ENCODE peak calls at places on chromosomes 2 and 18, in eight cellular contexts. O is activated T-helper 1 cell treated with anti-CD3 and anti-CD28 coated beads, Interleukin-2, amount 50 U/mL, for 16 hours; L is body of pancreas; G is WTC11; N is non-pigmented ciliary epithelial cell; R is GM23248; Q is RKO; H is activated CD8-positive, alpha-beta memory T cell treated with anti-CD3 and anti-CD28 coated beads for 4 hours. S is an unnamed sample.

GRCh38 chr2:66539452-66539851 is 104.5 kb downstream of the MEIS1 start:
- DNase-seq in L (peak; percentile 24), H (no peak), Q (peak; percentile 27), G (no peak), R (peak; percentile 68), O (no peak), N (peak; percentile 49), S (no peak)

GRCh38 chr2:119494163-119494790 is 30.0 kb downstream of the SCTR start:
- DNase-seq in R (no peak), N (no peak), O (no peak), H (no peak), Q (no peak), L (no peak), G (no peak), S (no peak)

GRCh38 chr2:168775837-168776236 is 26.6 kb upstream of the NOSTRIN start:
- DNase-seq in R (no peak), O (no peak), L (no peak), H (no peak), G (no peak), N (no peak), Q (no peak), S (no peak)

GRCh38 chr18:49628119-49628518 is 66.3 kb downstream of the LIPG start:
- DNase-seq in N (no peak), Q (no peak), O (no peak), H (no peak), L (no peak), R (no peak), G (no peak), S (no peak)

GRCh38 chr18:53909668-53910067 is 314.8 kb downstream of the MBD2 start:
- DNase-seq in G (peak; percentile 36), H (no peak), O (no peak), R (peak; percentile 48), L (no peak), N (no peak), Q (peak; percentile 48), S (no peak)

GRCh38 chr2:240149943-240150784 is 9.7 kb upstream of the OTOS start:
- DNase-seq in L (peak; percentile 16), R (peak; percentile 62), Q (no peak), H (no peak), N (no peak), G (peak; percentile 80), O (no peak), S (no peak)

GRCh38 chr2:233358335-233358734 is 4.0 kb downstream of the DGKD start:
- DNase-seq in L (no peak), N (no peak), O (no peak), R (no peak), G (no peak), Q (no peak), H (no peak), S (no peak)

GRCh38 chr18:47683774-47684173 is 246.7 kb downstream of the SMAD2 start:
- DNase-seq in N (no peak), G (no peak), H (no peak), O (no peak), Q (peak; percentile 6), R (no peak), L (no peak), S (no peak)

GRCh38 chr18:4004176-4004829 is 450.8 kb downstream of the DLGAP1 start:
- DNase-seq in H (no peak), L (no peak), N (no peak), G (no peak), O (no peak), R (peak; percentile 64), Q (no peak), S (no peak)

GRCh38 chr18:48803951-48804855 is 146.6 kb downstream of the SMAD7 start:
- DNase-seq in L (no peak), G (peak; percentile 2), Q (no peak), H (no peak), N (no peak), O (no peak), R (no peak), S (no peak)

GRCh38 chr2:162890690-162891311 is 52.2 kb upstream of the KCNH7 start:
- DNase-seq in R (peak; percentile 85), H (no peak), G (peak; percentile 14), L (peak; percentile 33), Q (peak; percentile 69), O (no peak), N (peak; percentile 53), S (no peak)

GRCh38 chr2:182913064-182913463 is 46.6 kb upstream of the FRZB start:
- DNase-seq in O (no peak), R (no peak), Q (no peak), H (no peak), L (no peak), G (no peak), N (no peak), S (no peak)

GRCh38 chr18:46452820-46453219 is 204.2 kb downstream of the LOXHD1 start:
- DNase-seq in N (no peak), H (no peak), R (peak; percentile 27), G (no peak), O (no peak), Q (peak; percentile 82), L (no peak), S (no peak)

GRCh38 chr2:26178746-26179436 is 6.0 kb downstream of the GAREM2 start:
- DNase-seq in R (peak; percentile 46), Q (no peak), L (peak; percentile 38), N (no peak), G (peak; percentile 47), O (no peak), H (no peak), S (no peak)

GRCh38 chr2:85595378-85596232 is at the start of gene RNF181:
- DNase-seq in R (peak; percentile 99), L (peak; percentile 98), H (peak; percentile 74), G (peak; percentile 91), N (peak; percentile 98), O (peak; percentile 74), Q (peak; percentile 99), S (peak; percentile 88)

GRCh38 chr2:144102386-144102785 is 417.5 kb downstream of the ZEB2 start:
- DNase-seq in L (no peak), G (no peak), Q (no peak), R (no peak), O (no peak), N (no peak), H (no peak), S (no peak)

GRCh38 chr2:98608118-98608961 is at the start of the genes COA5 and UNC50:
- DNase-seq in N (peak; percentile 36), R (peak; percentile 96), G (peak; percentile 83), H (peak; percentile 77), L (peak; percentile 89), O (peak; percentile 87), Q (peak; percentile 89), S (peak; percentile 33)

GRCh38 chr18:54766631-54767030 is 61.6 kb upstream of the RAB27B start:
- DNase-seq in N (no peak), L (no peak), O (no peak), G (no peak), H (no peak), R (peak; percentile 39), Q (no peak), S (no peak)

GRCh38 chr2:149225446-149225845 is 104.9 kb upstream of the LYPD6 start:
- DNase-seq in N (no peak), G (no peak), Q (no peak), R (no peak), L (no peak), O (no peak), H (no peak), S (no peak)

GRCh38 chr18:62201870-62202269 is 14.8 kb downstream of the RELCH start:
- DNase-seq in H (no peak), G (no peak), L (no peak), R (no peak), Q (no peak), N (no peak), O (no peak), S (no peak)

GRCh38 chr2:216006164-216006663 is 7.1 kb downstream of the MREG start:
- DNase-seq in H (no peak), G (peak; percentile 50), O (no peak), N (no peak), Q (no peak), L (peak; percentile 42), R (peak; percentile 76), S (no peak)

GRCh38 chr2:174759381-174760064 is 4.7 kb downstream of the CHRNA1 start:
- DNase-seq in O (no peak), H (no peak), G (no peak), R (no peak), L (no peak), Q (no peak), N (no peak), S (no peak)

S was measured in esophagus squamous epithelium.